ENCODE peak calls at places on chromosome 9, in nine cellular contexts. D is pancreas; A is OCI-LY7; T is CD8-positive, alpha-beta memory T cell; E is uterus; S is SJSA1; V is CD4-positive, CD25-positive, alpha-beta regulatory T cell; C is lower lobe of right lung; Z is DND-41. U is an unnamed sample.

GRCh38 chr9:124694394-124695279 is 76.5 kb downstream of the NR6A1 start:
- DNase-seq in D (no peak), A (no peak), T (no peak), E (no peak), S (no peak), V (no peak), C (no peak), Z (no peak), U (no peak)

GRCh38 chr9:456365-456764 is 241.7 kb downstream of the DOCK8 start:
- DNase-seq in D (peak; percentile 53), A (no peak), T (no peak), E (peak; percentile 64), S (no peak), V (no peak), C (no peak), Z (no peak), U (no peak)

GRCh38 chr9:133135193-133135745 is 14.2 kb upstream of the RALGDS start:
- DNase-seq in D (peak; percentile 52), A (no peak), T (peak; percentile 58), E (peak; percentile 86), S (peak; percentile 94), V (no peak), C (peak; percentile 78), Z (no peak), U (peak; percentile 88)

GRCh38 chr9:86410281-86410680 is 56.1 kb upstream of the TUT7 start:
- DNase-seq in D (no peak), A (no peak), T (no peak), E (no peak), S (no peak), V (no peak), C (no peak), Z (no peak), U (no peak)

GRCh38 chr9:135705376-135705775 is 3.4 kb downstream of the KCNT1 start:
- DNase-seq in D (peak; percentile 49), A (no peak), T (no peak), E (no peak), S (no peak), V (no peak), C (no peak), Z (no peak), U (no peak)

GRCh38 chr9:73095425-73095824 is 56.2 kb upstream of the ANXA1 start:
- DNase-seq in D (no peak), A (no peak), T (no peak), E (no peak), S (no peak), V (no peak), C (no peak), Z (no peak), U (no peak)

GRCh38 chr9:20703146-20703545 is 19.1 kb downstream of the FOCAD start:
- DNase-seq in D (no peak), A (no peak), T (no peak), E (no peak), S (no peak), V (no peak), C (no peak), Z (no peak), U (no peak)

GRCh38 chr9:120937127-120937526 is 10.5 kb upstream of the TRAF1 start:
- DNase-seq in D (no peak), A (no peak), T (no peak), E (no peak), S (no peak), V (no peak), C (no peak), Z (no peak), U (peak; percentile 67)

GRCh38 chr9:4143951-4144717 is 155.7 kb downstream of the GLIS3 start:
- DNase-seq in D (no peak), A (no peak), T (no peak), E (no peak), S (no peak), V (no peak), C (no peak), Z (no peak), U (no peak)

GRCh38 chr9:76619645-76620044 is 144.6 kb upstream of the PCA3 start:
- DNase-seq in D (no peak), A (no peak), T (no peak), E (no peak), S (no peak), V (no peak), C (no peak), Z (no peak), U (no peak)

GRCh38 chr9:133742849-133743444 is 4.8 kb upstream of the SARDH start:
- DNase-seq in D (peak; percentile 55), A (peak; percentile 84), T (peak; percentile 61), E (peak; percentile 69), S (peak; percentile 78), V (peak; percentile 64), C (peak; percentile 73), Z (peak; percentile 71), U (peak; percentile 68)

GRCh38 chr9:107807183-107807582 is 317.6 kb upstream of the KLF4 start:
- DNase-seq in D (no peak), A (no peak), T (no peak), E (no peak), S (no peak), V (no peak), C (no peak), Z (no peak), U (no peak)

GRCh38 chr9:81373294-81373693 is 316.1 kb downstream of the TLE1 start:
- DNase-seq in D (no peak), A (no peak), T (no peak), E (peak; percentile 49), S (no peak), V (no peak), C (no peak), Z (no peak), U (no peak)

GRCh38 chr9:88046542-88046941 is 72.2 kb upstream of the CDK20 start:
- DNase-seq in D (no peak), A (no peak), T (no peak), E (no peak), S (no peak), V (no peak), C (no peak), Z (no peak), U (no peak)

GRCh38 chr9:70399141-70399540 is 15.3 kb downstream of the KLF9 start:
- DNase-seq in D (no peak), A (no peak), T (no peak), E (no peak), S (no peak), V (no peak), C (no peak), Z (no peak), U (no peak)

GRCh38 chr9:97271292-97271691 is 36.2 kb upstream of the CCDC180 start:
- DNase-seq in D (no peak), A (no peak), T (no peak), E (no peak), S (no peak), V (no peak), C (no peak), Z (no peak), U (no peak)

GRCh38 chr9:27429436-27429835 is 94.7 kb upstream of the IFNK start:
- DNase-seq in D (no peak), A (no peak), T (no peak), E (no peak), S (no peak), V (no peak), C (no peak), Z (no peak), U (no peak)

GRCh38 chr9:83081846-83082245 is 18.9 kb upstream of the RASEF start:
- DNase-seq in D (no peak), A (no peak), T (no peak), E (no peak), S (no peak), V (no peak), C (no peak), Z (no peak), U (no peak)

GRCh38 chr9:131095666-131096489 is 453 bp upstream of the AIF1L start:
- DNase-seq in D (peak; percentile 11), A (no peak), T (no peak), E (no peak), S (no peak), V (no peak), C (no peak), Z (no peak), U (no peak)

GRCh38 chr9:13971910-13972655 is 341.9 kb downstream of the NFIB start:
- DNase-seq in D (no peak), A (no peak), T (no peak), E (no peak), S (no peak), V (no peak), C (no peak), Z (no peak), U (no peak)

DNA sequence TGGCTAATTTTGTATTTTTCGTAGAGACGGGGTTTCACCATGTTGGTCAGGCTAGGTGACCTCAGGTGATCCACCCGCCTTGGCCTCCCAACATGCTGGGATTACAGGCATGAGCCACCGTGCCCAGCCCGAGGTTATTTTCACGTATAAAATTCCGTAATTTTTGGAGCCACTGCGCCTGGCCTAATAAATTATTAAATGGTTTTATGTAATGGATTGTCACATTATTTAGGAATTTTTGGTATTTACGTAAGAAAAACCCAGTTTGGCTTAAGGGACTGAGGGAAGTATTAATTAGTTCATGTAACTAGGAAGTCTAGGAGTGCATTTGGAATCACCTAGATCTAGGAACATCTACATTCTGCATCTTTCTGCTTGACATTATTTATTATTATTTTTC is 8.3 kb downstream of the GLE1 start:
- DNase-seq in D (no peak), A (no peak), T (no peak), E (no peak), S (no peak), V (no peak), C (no peak), Z (no peak), U (no peak)
- H3K36me3 ChIP-seq in D (no peaks in the 10 kb centered on the region), A (peaks cover 86% of the 10 kb centered on the region), T (peaks cover 31% of the 10 kb centered on the region), E (no peaks in the 10 kb centered on the region), S (peaks cover 55% of the 10 kb centered on the region), V (peaks cover 60% of the 10 kb centered on the region), C (peaks cover 90% of the 10 kb centered on the region), Z (peaks cover 65% of the 10 kb centered on the region), U (peaks cover 5% of the 10 kb centered on the region)

GRCh38 chr9:113005777-113006176 is 6.2 kb downstream of the ZNF883 start:
- DNase-seq in D (no peak), A (no peak), T (no peak), E (no peak), S (no peak), V (no peak), C (no peak), Z (no peak), U (no peak)
- H3K9me3 ChIP-seq in D (no peaks in the 10 kb centered on the region), A (no peaks in the 10 kb centered on the region), T (no peaks in the 10 kb centered on the region), E (no peaks in the 10 kb centered on the region), S (peaks cover 3% of the 10 kb centered on the region), V (peaks cover 48% of the 10 kb centered on the region), C (peaks cover 52% of the 10 kb centered on the region), Z (no peaks in the 10 kb centered on the region), U (peaks cover 11% of the 10 kb centered on the region)

DNA sequence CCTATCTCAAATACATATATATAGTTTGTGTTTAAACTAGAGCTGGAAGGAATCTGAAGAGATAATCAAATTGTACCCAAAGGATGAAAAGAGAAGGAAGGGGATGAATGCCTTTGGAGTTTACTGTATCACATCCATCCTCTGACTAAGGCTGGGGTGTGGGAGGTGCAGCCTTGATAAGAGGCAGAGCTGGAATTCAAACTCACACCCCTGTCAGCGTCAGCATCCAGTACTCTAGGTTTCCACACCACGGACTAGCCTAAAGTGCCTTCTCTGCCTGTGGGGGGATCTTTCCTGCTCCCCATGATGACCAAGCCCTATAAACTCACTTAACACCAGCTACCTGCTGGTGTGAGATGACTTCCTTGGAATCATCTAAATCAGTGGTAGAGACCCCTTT is 48.1 kb downstream of the EPB41L4B start:
- DNase-seq in D (no peak), A (no peak), T (no peak), E (no peak), S (no peak), V (no peak), C (no peak), Z (no peak), U (no peak)
- H3K36me3 ChIP-seq in D (no peaks in the 10 kb centered on the region), A (no peaks in the 10 kb centered on the region), T (no peaks in the 10 kb centered on the region), E (no peaks in the 10 kb centered on the region), S (no peaks in the 10 kb centered on the region), V (no peaks in the 10 kb centered on the region), C (no peaks in the 10 kb centered on the region), Z (no peaks in the 10 kb centered on the region), U (no peaks in the 10 kb centered on the region)

GRCh38 chr9:95330720-95331404 is 13.4 kb upstream of the FANCC start:
- DNase-seq in D (no peak), A (no peak), T (no peak), E (no peak), S (no peak), V (no peak), C (no peak), Z (no peak), U (no peak)
- H3K9me3 ChIP-seq in D (no peaks in the 10 kb centered on the region), A (peaks cover 37% of the 10 kb centered on the region), T (no peaks in the 10 kb centered on the region), E (no peaks in the 10 kb centered on the region), S (no peaks in the 10 kb centered on the region), V (peaks cover 10% of the 10 kb centered on the region), C (peaks cover 7% of the 10 kb centered on the region), Z (peaks cover 7% of the 10 kb centered on the region), U (no peaks in the 10 kb centered on the region)

U was measured in psoas muscle.